ENCODE peak calls at places on chromosomes 12 and 14, in seven cellular contexts. Z is OCI-M1; U is neural progenitor cell; H is HT1080; O is A673; L is lower leg skin; X is activated CD8-positive, alpha-beta T cell treated with anti-CD3 and anti-CD28 coated beads for 36 hours. D is an unnamed sample.

GRCh38 chr12:44031472-44032185 is 195.7 kb downstream of the TMEM117 start:
- DNase-seq in Z (peak), U (no peak), H (peak), O (no peak), L (no peak), X (no peak), D (peak)

GRCh38 chr14:99035268-99035667 is 236.7 kb downstream of the BCL11B start:
- DNase-seq in Z (no peak), U (no peak), H (no peak), O (peak), L (peak), X (no peak), D (peak)

GRCh38 chr12:57151741-57152407 is 4.5 kb upstream of the LRP1-AS start:
- DNase-seq in Z (no peak), U (no peak), H (peak), O (no peak), L (no peak), X (no peak), D (peak)

GRCh38 chr14:51552768-51553426 is 98.8 kb upstream of the FRMD6 start:
- DNase-seq in Z (no peak), U (no peak), H (no peak), O (no peak), L (peak), X (no peak), D (peak)

GRCh38 chr12:124655317-124656213 is 88.2 kb upstream of the NCOR2 start:
- DNase-seq in Z (no peak), U (peak), H (peak), O (peak), L (no peak), X (no peak), D (no peak)

GRCh38 chr12:19739195-19739776 is 300.0 kb downstream of the AEBP2 start:
- DNase-seq in Z (peak), U (peak), H (peak), O (peak), L (peak), X (peak), D (peak)

GRCh38 chr12:88775742-88776151 is 195.5 kb upstream of the KITLG start:
- DNase-seq in Z (peak), U (no peak), H (no peak), O (no peak), L (no peak), X (no peak), D (no peak)

GRCh38 chr14:21026988-21027315 is 2.1 kb upstream of the NDRG2 start:
- DNase-seq in Z (peak), U (no peak), H (no peak), O (no peak), L (no peak), X (no peak), D (no peak)

GRCh38 chr14:74695406-74695805 is 17.5 kb downstream of the AREL1 start:
- DNase-seq in Z (peak), U (no peak), H (no peak), O (no peak), L (no peak), X (no peak), D (no peak)

GRCh38 chr12:59500915-59501314 is 94.9 kb upstream of the SLC16A7 start:
- DNase-seq in Z (no peak), U (no peak), H (no peak), O (no peak), L (no peak), X (no peak), D (peak)

GRCh38 chr14:75514673-75515630 is 7.3 kb upstream of the BATF start:
- DNase-seq in Z (no peak), U (peak), H (no peak), O (no peak), L (no peak), X (peak), D (no peak)

GRCh38 chr12:39081910-39082309 is 176.5 kb upstream of the CPNE8 start:
- DNase-seq in Z (no peak), U (no peak), H (no peak), O (no peak), L (no peak), X (no peak), D (no peak)

GRCh38 chr14:35051796-35052195 is 5.7 kb downstream of the FAM177A1 start:
- DNase-seq in Z (no peak), U (no peak), H (no peak), O (no peak), L (no peak), X (no peak), D (no peak)

GRCh38 chr12:26845984-26846383 is 13.0 kb upstream of the ITPR2 start:
- DNase-seq in Z (peak), U (no peak), H (no peak), O (no peak), L (no peak), X (no peak), D (no peak)

GRCh38 chr14:43938588-43939281 is 568.3 kb downstream of the FSCB start:
- DNase-seq in Z (no peak), U (no peak), H (no peak), O (no peak), L (no peak), X (no peak), D (no peak)

GRCh38 chr12:10182662-10183061 is 3.8 kb downstream of the TMEM52B start:
- DNase-seq in Z (no peak), U (no peak), H (peak), O (peak), L (no peak), X (no peak), D (peak)